ENCODE peak calls at places on chromosome 16, in five cellular contexts. A is progenitor cell of endocrine pancreas; G is stimulated activated CD4-positive, alpha-beta T cell treated with anti-CD3 and anti-CD28 coated beads, TNF-alpha, amount 100 ng/mL, for 48 hours; V is midbrain; L is HEK293T. T is an unnamed sample.

GRCh38 chr16:89368604-89369249 is 121.6 kb downstream of the ANKRD11 start:
- DNase-seq in A (no peak), G (no peak), V (no peak), L (no peak), T (no peak)

GRCh38 chr16:3791701-3792100 is 74.4 kb upstream of the TRAP1 start:
- DNase-seq in A (no peak), G (no peak), V (no peak), L (no peak), T (no peak)

GRCh38 chr16:73053379-73054130 is 5.6 kb upstream of the ZFHX3 start:
- DNase-seq in A (no peak), G (no peak), V (no peak), L (no peak), T (no peak)

GRCh38 chr16:70588565-70588964 is 57.8 kb upstream of the IL34 start:
- DNase-seq in A (no peak), G (no peak), V (no peak), L (no peak), T (no peak)

GRCh38 chr16:12524658-12525057 is 279.0 kb downstream of the CPPED1 start:
- DNase-seq in A (no peak), G (no peak), V (no peak), L (no peak), T (no peak)

GRCh38 chr16:73043828-73044493 is 4.0 kb downstream of the ZFHX3 start:
- DNase-seq in A (no peak), G (no peak), V (no peak), L (no peak), T (no peak)

GRCh38 chr16:13950821-13951547 is 31.0 kb downstream of the ERCC4 start:
- DNase-seq in A (no peak), G (no peak), V (no peak), L (no peak), T (no peak)

GRCh38 chr16:4515611-4516233 is 22.9 kb downstream of the CDIP1 start:
- DNase-seq in A (no peak), G (no peak), V (no peak), L (no peak), T (no peak)

GRCh38 chr16:84883301-84883700 is 63.5 kb downstream of the CRISPLD2 start:
- DNase-seq in A (no peak), G (no peak), V (no peak), L (no peak), T (no peak)

GRCh38 chr16:85696761-85697160 is 8.0 kb upstream of the GINS2 start:
- DNase-seq in A (no peak), G (no peak), V (no peak), L (no peak), T (no peak)

GRCh38 chr16:70582280-70582978 is 58.8 kb downstream of the SF3B3 start:
- DNase-seq in A (no peak), G (no peak), V (no peak), L (no peak), T (no peak)